ENCODE peak calls at places on chromosome 16, in five cellular contexts. S, O, W, T and L are unnamed samples.

GRCh38 chr16:49537924-49538455 is 164.4 kb downstream of the C16orf78 start:
- DNase-seq in S (no peak), T (no peak), O (no peak), W (no peak), L (no peak)

GRCh38 chr16:87060026-87060986 is 256.9 kb downstream of the C16orf95 start:
- DNase-seq in T (no peak), O (no peak), S (no peak), W (no peak), L (no peak)

GRCh38 chr16:66270333-66270927 is 96.1 kb upstream of the CDH5 start:
- DNase-seq in T (peak; percentile 70), S (peak; percentile 79), O (no peak), W (peak; percentile 93), L (peak; percentile 31)

GRCh38 chr16:28136751-28137434 is 73.4 kb upstream of the GSG1L start:
- DNase-seq in T (no peak), W (no peak), S (peak; percentile 23), O (no peak), L (peak; percentile 44)

GRCh38 chr16:56400458-56400857 is 24.9 kb downstream of the AMFR start:
- DNase-seq in T (no peak), W (no peak), S (no peak), O (no peak), L (no peak)

GRCh38 chr16:62927122-62927521 is 890.9 kb upstream of the CDH8 start:
- DNase-seq in W (no peak), O (no peak), S (no peak), T (no peak), L (no peak)

GRCh38 chr16:4290236-4290830 is 17.5 kb upstream of the TFAP4 start:
- DNase-seq in W (peak; percentile 86), T (peak; percentile 82), S (no peak), O (no peak), L (no peak)

GRCh38 chr16:10738231-10739077 is 5.2 kb upstream of the NUBP1 start:
- DNase-seq in S (peak; percentile 72), O (peak; percentile 77), W (peak; percentile 64), T (peak; percentile 77), L (no peak)

GRCh38 chr16:88983157-88983556 is 6.2 kb upstream of the CBFA2T3 start:
- DNase-seq in O (no peak), T (no peak), W (no peak), S (no peak), L (no peak)

GRCh38 chr16:69833357-69833781 is 71.2 kb downstream of the WWP2 start:
- DNase-seq in T (no peak), S (no peak), O (no peak), W (no peak), L (no peak)

GRCh38 chr16:49502136-49502881 is 128.7 kb downstream of the C16orf78 start:
- DNase-seq in O (no peak), W (no peak), T (no peak), S (no peak), L (no peak)

GRCh38 chr16:86494039-86494564 is 16.2 kb upstream of the FOXF1 start:
- DNase-seq in T (no peak), S (no peak), O (no peak), W (peak; percentile 20), L (no peak)

GRCh38 chr16:27436921-27437650 is 35.1 kb downstream of the IL21R start:
- DNase-seq in O (no peak), S (peak; percentile 1), T (no peak), W (no peak), L (no peak)

GRCh38 chr16:87921236-87921773 is 15.0 kb downstream of the CA5A start:
- DNase-seq in S (no peak), T (no peak), W (no peak), O (no peak), L (no peak)

GRCh38 chr16:77468831-77469230 is 34.0 kb upstream of the ADAMTS18 start:
- DNase-seq in W (no peak), T (no peak), S (no peak), O (no peak), L (no peak)

GRCh38 chr16:47136101-47136820 is 7.5 kb downstream of the NETO2 start:
- DNase-seq in S (peak; percentile 28), O (no peak), T (peak; percentile 57), W (no peak), L (no peak)

GRCh38 chr16:72832640-72833039 is 215.3 kb downstream of the ZFHX3 start:
- DNase-seq in T (peak; percentile 81), W (peak; percentile 91), S (peak; percentile 76), O (peak; percentile 48), L (peak; percentile 10)